ENCODE peak calls at places on chromosomes 12 and 14, in four cellular contexts. X is GM12878, J is A549, V is K562. Q is an unnamed sample.

GRCh38 chr14:25003537-25003936 is 46.4 kb downstream of the STXBP6 start:
- DNase-seq in X (no peak), J (peak; percentile 9), V (no peak), Q (no peak)

GRCh38 chr12:109385339-109386078 is 37.8 kb downstream of the MYO1H start:
- DNase-seq in X (no peak), J (peak; percentile 64), V (peak; percentile 12), Q (peak; percentile 65)

GRCh38 chr12:53952871-53953734 is 1.6 kb upstream of the HOXC12 start:
- DNase-seq in X (no peak), J (peak; percentile 22), V (no peak), Q (no peak)

GRCh38 chr14:99137913-99138571 is 134.0 kb downstream of the BCL11B start:
- DNase-seq in X (no peak), J (peak; percentile 18), V (peak; percentile 23), Q (peak; percentile 54)

GRCh38 chr12:110744176-110744575 is 1.5 kb upstream of the PPP1CC start:
- DNase-seq in X (no peak), J (peak; percentile 53), V (no peak), Q (no peak)

GRCh38 chr12:106717671-106718070 is 56.8 kb upstream of the RIC8B start:
- DNase-seq in X (no peak), J (no peak), V (no peak), Q (no peak)

GRCh38 chr14:85764809-85765208 is 234.9 kb downstream of the FLRT2 start:
- DNase-seq in X (no peak), J (no peak), V (no peak), Q (no peak)

GRCh38 chr14:104130974-104131651 is 7.3 kb upstream of the KIF26A start:
- DNase-seq in X (no peak), J (peak; percentile 55), V (no peak), Q (peak; percentile 55)

GRCh38 chr14:86541969-86542368 is 1012.0 kb downstream of the FLRT2 start:
- DNase-seq in X (no peak), J (no peak), V (no peak), Q (no peak)

GRCh38 chr14:64768401-64769095 is 64.3 kb downstream of the PLEKHG3 start:
- DNase-seq in X (no peak), J (no peak), V (no peak), Q (no peak)

GRCh38 chr14:28142400-28143015 is 624.1 kb upstream of the FOXG1 start:
- DNase-seq in X (no peak), J (peak; percentile 29), V (no peak), Q (peak; percentile 1)

DNA sequence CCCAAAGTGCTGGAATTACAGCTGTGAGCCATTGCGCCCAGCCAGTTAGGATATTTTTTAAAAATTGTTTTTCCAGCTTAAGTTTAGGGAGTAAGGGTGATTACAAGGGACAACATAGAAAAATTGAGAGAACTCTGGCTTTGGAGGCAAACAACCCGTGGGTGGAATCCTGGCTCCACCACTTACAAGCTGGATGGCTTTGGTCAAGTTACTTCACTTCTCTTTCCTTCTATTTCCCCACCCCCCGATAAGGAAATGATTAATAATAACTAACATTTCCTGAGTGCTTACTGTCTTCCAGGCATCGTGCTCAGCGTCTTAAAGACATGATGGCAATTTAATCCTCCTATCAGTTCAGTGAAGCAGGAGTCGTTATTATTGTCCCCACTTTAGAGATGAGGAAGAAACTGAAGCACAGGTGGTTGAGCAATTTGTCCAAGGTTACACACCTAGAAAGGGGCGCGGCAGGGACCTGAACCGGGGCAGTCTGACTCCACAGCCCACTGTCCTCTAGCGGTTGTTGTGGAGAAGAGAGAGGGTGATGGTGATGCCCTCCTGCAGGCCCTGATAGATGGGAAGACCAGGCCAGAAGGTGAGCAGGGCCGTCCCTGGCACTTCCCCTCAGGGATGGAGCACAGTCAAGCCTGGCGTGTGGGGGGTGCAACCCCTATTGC is 16.7 kb upstream of the FAIM2 start:
- DNase-seq in X (no peak), J (no peak), V (no peak), Q (peak; percentile 40)
- TF ChIP-seq MYC in X (no peak), J (no peak), V (no peak), Q (no peak)

GRCh38 chr14:93592786-93593185 is 162.0 kb downstream of the UNC79 start:
- DNase-seq in X (no peak), J (no peak), V (no peak), Q (no peak)

GRCh38 chr14:93582516-93582915 is 151.8 kb downstream of the UNC79 start:
- DNase-seq in X (no peak), J (no peak), V (no peak), Q (no peak)

DNA sequence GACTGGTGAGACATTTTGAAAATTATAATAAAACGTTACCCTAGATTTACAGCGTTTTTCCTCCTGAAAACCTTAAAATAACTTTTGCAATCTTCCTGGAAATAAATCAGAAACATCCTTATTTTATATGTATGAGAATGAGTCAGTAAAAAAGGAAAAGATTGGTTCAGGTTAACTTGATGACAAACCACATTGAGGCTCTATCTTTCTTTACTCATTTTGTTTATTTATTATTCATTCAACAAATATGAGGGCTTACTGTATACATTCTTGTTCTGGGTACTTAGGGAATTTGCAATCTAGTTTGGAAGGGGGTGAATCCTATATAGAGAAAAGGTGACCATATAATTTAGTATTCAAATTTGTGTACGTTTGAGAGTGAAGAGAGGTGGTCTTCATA is 156.6 kb downstream of the UNC79 start:
- DNase-seq in X (no peak), J (no peak), V (no peak), Q (no peak)
- TF ChIP-seq CTCF in X (no peak), J (no peak), V (no peak), Q (no peak)

DNA sequence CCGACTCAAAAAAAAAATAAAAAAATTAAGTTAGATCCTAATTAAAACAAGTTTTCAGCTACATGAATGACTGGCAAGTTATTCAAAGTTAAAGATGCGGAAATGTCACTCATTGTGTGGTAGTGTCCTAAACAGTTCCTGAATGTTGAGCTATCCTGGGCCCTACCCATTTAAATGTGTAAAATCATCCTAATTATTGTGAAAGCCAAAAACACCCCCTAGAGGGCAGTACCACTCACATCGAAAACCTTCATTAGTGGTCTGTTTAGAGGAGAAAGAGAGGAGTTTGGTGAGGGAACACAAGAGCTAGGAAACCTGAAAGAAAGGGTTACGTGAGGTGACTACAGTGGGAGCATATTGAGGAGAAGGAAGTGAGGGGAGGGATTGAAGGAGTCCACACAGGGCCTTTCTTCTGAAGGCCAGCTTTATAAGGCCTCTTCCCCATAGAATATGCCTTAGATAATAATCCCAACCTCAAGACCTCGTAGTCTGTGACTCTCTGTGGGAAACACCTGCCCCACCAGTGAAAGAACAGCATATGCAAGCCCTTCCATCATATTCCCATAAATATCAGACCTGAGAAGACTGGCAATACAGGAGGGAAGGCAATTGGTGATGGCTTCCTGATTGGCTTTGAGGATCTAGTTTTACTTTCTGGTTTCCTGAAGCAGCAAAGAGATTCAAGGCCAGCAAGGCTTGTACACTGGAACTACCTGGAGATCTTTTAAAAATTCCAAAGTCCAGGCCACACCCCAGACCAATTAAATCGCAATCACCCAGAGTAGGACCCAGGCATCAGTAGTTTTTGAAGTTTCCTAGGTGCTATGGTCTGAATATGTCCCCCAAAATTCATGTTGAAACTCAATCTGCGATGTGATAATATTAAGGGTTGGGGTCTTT is 2.7 kb upstream of the TEP1 start:
- DNase-seq in X (peak; percentile 49), J (peak; percentile 67), V (peak; percentile 35), Q (peak; percentile 83)
- TF ChIP-seq POLR2A in X (no peak), J (no peak), V (no peak), Q (no peak)

GRCh38 chr12:1053690-1054089 is 62.7 kb downstream of the ERC1 start:
- DNase-seq in X (no peak), J (no peak), V (no peak), Q (no peak)

GRCh38 chr12:1044697-1045096 is 53.7 kb downstream of the ERC1 start:
- DNase-seq in X (no peak), J (no peak), V (no peak), Q (no peak)

GRCh38 chr12:1050059-1050707 is 59.2 kb downstream of the ERC1 start:
- DNase-seq in X (no peak), J (no peak), V (no peak), Q (peak; percentile 9)

GRCh38 chr12:1046727-1047126 is 55.7 kb downstream of the ERC1 start:
- DNase-seq in X (no peak), J (no peak), V (no peak), Q (no peak)

GRCh38 chr12:1047898-1048660 is 57.1 kb downstream of the ERC1 start:
- DNase-seq in X (no peak), J (no peak), V (no peak), Q (peak; percentile 81)
- TF ChIP-seq MYC in X (no peak), J (no peak), V (no peak), Q (peak; percentile 42)

GRCh38 chr12:2058837-2059236 is 6.0 kb downstream of the CACNA1C start:
- DNase-seq in X (no peak), J (no peak), V (no peak), Q (no peak)
- TF ChIP-seq CTCF in X (no peak), J (no peak), V (no peak), Q (no peak)

DNA sequence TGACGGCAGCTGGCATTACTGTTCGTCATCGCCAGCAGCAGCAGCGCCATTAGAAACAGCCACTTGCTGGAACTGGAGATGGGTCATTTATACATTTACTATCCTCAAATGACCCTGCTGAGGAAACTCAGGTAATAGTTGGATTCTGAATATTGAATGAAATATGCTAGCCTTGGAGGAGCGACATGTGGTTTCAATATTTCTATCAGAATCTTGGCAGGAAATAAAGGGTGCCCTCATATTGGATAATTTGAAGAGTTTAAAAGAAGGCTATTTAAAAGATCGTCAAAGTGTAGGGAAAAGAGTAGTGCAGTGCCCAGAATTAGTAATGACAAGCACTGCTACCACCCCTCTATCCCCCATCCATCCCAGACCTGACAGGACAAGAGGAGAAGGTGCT is 109.6 kb upstream of the CPM start:
- DNase-seq in X (no peak), J (no peak), V (no peak), Q (no peak)
- TF ChIP-seq POLR2A in X (no peak), J (no peak), V (no peak), Q (no peak)

DNA sequence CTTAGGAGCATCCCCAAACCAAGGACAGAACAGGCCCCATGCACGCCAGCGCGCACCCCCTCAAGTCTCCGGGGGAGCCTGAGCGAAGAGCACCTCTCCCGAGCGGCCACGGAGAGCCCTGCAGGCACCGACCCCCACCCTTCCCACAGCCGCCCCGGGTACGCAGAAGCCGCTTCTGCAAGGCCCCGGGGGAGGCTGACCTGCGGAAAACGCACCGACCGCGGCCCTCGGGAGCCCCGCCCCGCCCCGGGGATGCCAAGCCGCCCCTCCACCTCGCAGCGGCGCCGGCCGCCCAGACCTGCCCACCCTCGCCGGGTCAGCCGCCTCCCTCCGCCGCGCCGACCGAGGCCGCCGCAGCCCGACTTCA is 385 bp downstream of the CAPRIN2 start:
- DNase-seq in X (no peak), J (peak; percentile 34), V (no peak), Q (no peak)
- TF ChIP-seq MYC in X (no peak), J (no peak), V (no peak), Q (no peak)

Q was measured in NB4.